ENCODE peak calls at places on chromosomes 12 and 14, in five cellular contexts. B is GM12878, Z is NT2/D1, U is H1, M is HepG2. F is an unnamed sample.

GRCh38 chr12:87995581-87996178 is 33.5 kb downstream of the C12orf50 start:
- DNase-seq in U (peak; percentile 41), M (peak; percentile 46), B (no peak), Z (peak; percentile 73), F (peak; percentile 63)

GRCh38 chr14:104694475-104694950 is 5.1 kb downstream of the INF2 start:
- DNase-seq in B (no peak), M (no peak), U (no peak), Z (no peak), F (no peak)

GRCh38 chr14:89198544-89199329 is 218.3 kb downstream of the FOXN3 start:
- DNase-seq in M (no peak), Z (no peak), U (no peak), B (no peak), F (no peak)

GRCh38 chr12:29102739-29103138 is 46.3 kb upstream of the FAR2 start:
- DNase-seq in B (no peak), U (no peak), Z (no peak), M (no peak), F (no peak)

GRCh38 chr12:126432780-126433179 is 1367.5 kb downstream of the AACS start:
- DNase-seq in U (no peak), B (no peak), M (no peak), Z (no peak), F (no peak)

GRCh38 chr12:57175428-57176138 is 28.2 kb upstream of the LRP1-AS start:
- DNase-seq in U (peak; percentile 50), B (no peak), Z (peak; percentile 46), M (peak; percentile 39), F (peak; percentile 89)

GRCh38 chr14:61662437-61663311 is 32.6 kb upstream of the HIF1A start:
- DNase-seq in B (peak; percentile 100), Z (no peak), U (no peak), M (peak; percentile 59), F (no peak)

GRCh38 chr14:72613196-72613974 is 280.5 kb downstream of the DPF3 start:
- DNase-seq in U (no peak), B (no peak), Z (no peak), M (no peak), F (no peak)

GRCh38 chr12:78062781-78063180 is 232.1 kb downstream of the NAV3 start:
- DNase-seq in B (no peak), Z (no peak), U (no peak), M (peak; percentile 2), F (no peak)

GRCh38 chr12:88235183-88235833 is 93.2 kb downstream of the TMTC3 start:
- DNase-seq in M (no peak), B (peak; percentile 31), U (no peak), Z (no peak), F (no peak)

GRCh38 chr12:49622501-49623141 is 740 bp upstream of the PRPF40B start:
- DNase-seq in Z (no peak), M (no peak), U (no peak), B (peak; percentile 55), F (peak; percentile 34)

GRCh38 chr12:18595406-18595805 is 142.4 kb downstream of the PLCZ1 start:
- DNase-seq in B (no peak), Z (peak; percentile 33), U (peak; percentile 5), M (no peak), F (no peak)

GRCh38 chr14:52553002-52553670 is 500 bp downstream of the GPR137C start:
- DNase-seq in U (no peak), Z (no peak), B (no peak), M (no peak), F (peak; percentile 44)

GRCh38 chr14:99816217-99816616 is 23.0 kb downstream of the EML1 start:
- DNase-seq in B (no peak), M (no peak), U (no peak), Z (no peak), F (no peak)

GRCh38 chr12:92615703-92616102 is 87.1 kb upstream of the PLEKHG7 start:
- DNase-seq in Z (no peak), U (no peak), M (no peak), B (no peak), F (no peak)

GRCh38 chr12:104748790-104749189 is 209.3 kb downstream of the SLC41A2 start:
- DNase-seq in M (no peak), B (no peak), U (no peak), Z (no peak), F (no peak)

GRCh38 chr12:42612258-42612608 is 22.7 kb upstream of the PRICKLE1 start:
- DNase-seq in U (no peak), B (no peak), Z (no peak), M (no peak), F (no peak)

GRCh38 chr12:48659863-48660262 is 22.2 kb downstream of the KANSL2 start:
- DNase-seq in B (no peak), U (no peak), Z (no peak), M (no peak), F (no peak)

GRCh38 chr12:47885012-47885501 is 19.7 kb downstream of the VDR start:
- DNase-seq in Z (no peak), B (peak; percentile 71), U (no peak), M (no peak), F (no peak)

GRCh38 chr14:32259368-32260013 is 56.4 kb upstream of the RNU6-8 start:
- DNase-seq in U (no peak), Z (no peak), M (peak; percentile 77), B (peak; percentile 66), F (no peak)

GRCh38 chr12:111636209-111636928 is 37.3 kb upstream of the ATXN2 start:
- DNase-seq in Z (peak; percentile 63), B (no peak), M (peak; percentile 56), U (peak; percentile 13), F (no peak)

GRCh38 chr12:27572486-27573255 is 48.7 kb downstream of the PPFIBP1 start:
- DNase-seq in Z (no peak), B (no peak), M (no peak), U (no peak), F (no peak)

GRCh38 chr14:93331375-93332031 is 1.3 kb downstream of the BTBD7 start:
- DNase-seq in U (no peak), B (no peak), M (no peak), Z (no peak), F (no peak)

GRCh38 chr12:66131067-66131688 is 628 bp upstream of the LLPH start:
- DNase-seq in U (no peak), Z (no peak), M (no peak), B (no peak), F (no peak)

GRCh38 chr12:45219621-45220020 is 3.7 kb downstream of the ANO6 start:
- DNase-seq in B (no peak), Z (no peak), M (no peak), U (no peak), F (no peak)
- TF ChIP-seq SUZ12 in B (no peak), Z (no peak), M (no peak), U (no peak), F (no peak)

DNA sequence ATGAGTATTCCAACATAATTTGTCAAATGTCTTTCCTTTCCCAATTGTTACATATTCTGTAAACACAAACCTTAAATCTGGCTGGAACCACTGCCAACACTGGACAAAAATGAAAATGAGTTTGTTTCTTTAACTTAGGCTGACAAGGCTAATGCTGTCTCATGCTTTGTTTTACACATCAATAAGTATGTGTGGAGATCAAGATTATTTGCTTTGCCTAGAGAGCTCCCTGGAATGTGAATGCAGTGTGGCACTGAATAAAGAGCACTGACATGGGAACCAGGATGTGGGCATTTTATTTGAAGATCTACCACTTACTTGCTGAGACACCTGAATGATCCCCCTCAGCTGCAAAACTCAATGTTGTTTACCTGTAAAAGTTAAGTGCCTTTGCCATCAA is 61.7 kb downstream of the RALGAPA1 start:
- DNase-seq in U (no peak), B (no peak), Z (no peak), M (peak; percentile 23), F (no peak)
- TF ChIP-seq SUZ12 in U (no peak), B (no peak), Z (no peak), M (no peak), F (no peak)

GRCh38 chr12:32493282-32493681 is 93.9 kb downstream of the FGD4 start:
- DNase-seq in M (no peak), U (no peak), Z (no peak), B (no peak), F (no peak)

GRCh38 chr12:32490801-32491200 is 91.4 kb downstream of the FGD4 start:
- DNase-seq in U (no peak), M (no peak), B (no peak), Z (no peak), F (no peak)

GRCh38 chr12:32497864-32498263 is 98.5 kb downstream of the FGD4 start:
- DNase-seq in Z (no peak), U (no peak), M (no peak), B (no peak), F (no peak)

GRCh38 chr12:32496946-32497345 is 97.6 kb downstream of the FGD4 start:
- DNase-seq in M (no peak), Z (no peak), U (no peak), B (no peak), F (no peak)

GRCh38 chr12:32494676-32495075 is 95.3 kb downstream of the FGD4 start:
- DNase-seq in B (no peak), Z (no peak), U (no peak), M (no peak), F (no peak)
- TF ChIP-seq SUZ12 in B (no peak), Z (no peak), U (no peak), M (no peak), F (no peak)

GRCh38 chr12:121793501-121793835 is at the start of gene RHOF:
- DNase-seq in Z (no peak), M (no peak), U (no peak), B (no peak), F (peak; percentile 63)

GRCh38 chr12:121792607-121793500 is 634 bp downstream of the RHOF start:
- DNase-seq in M (peak; percentile 62), Z (no peak), U (no peak), B (no peak), F (no peak)

GRCh38 chr12:121793836-121794531 is 496 bp upstream of the RHOF start:
- DNase-seq in U (peak; percentile 87), Z (peak; percentile 91), B (peak; percentile 82), M (peak; percentile 75), F (peak; percentile 84)

GRCh38 chr12:121789800-121790748 is 3.4 kb downstream of the RHOF start:
- DNase-seq in Z (no peak), M (no peak), U (no peak), B (peak; percentile 70), F (no peak)

GRCh38 chr12:121791671-121792496 is 1.6 kb downstream of the RHOF start:
- DNase-seq in Z (no peak), U (no peak), B (no peak), M (peak; percentile 91), F (no peak)
- TF ChIP-seq SUZ12 in Z (no peak), U (no peak), B (no peak), M (no peak), F (no peak)

DNA sequence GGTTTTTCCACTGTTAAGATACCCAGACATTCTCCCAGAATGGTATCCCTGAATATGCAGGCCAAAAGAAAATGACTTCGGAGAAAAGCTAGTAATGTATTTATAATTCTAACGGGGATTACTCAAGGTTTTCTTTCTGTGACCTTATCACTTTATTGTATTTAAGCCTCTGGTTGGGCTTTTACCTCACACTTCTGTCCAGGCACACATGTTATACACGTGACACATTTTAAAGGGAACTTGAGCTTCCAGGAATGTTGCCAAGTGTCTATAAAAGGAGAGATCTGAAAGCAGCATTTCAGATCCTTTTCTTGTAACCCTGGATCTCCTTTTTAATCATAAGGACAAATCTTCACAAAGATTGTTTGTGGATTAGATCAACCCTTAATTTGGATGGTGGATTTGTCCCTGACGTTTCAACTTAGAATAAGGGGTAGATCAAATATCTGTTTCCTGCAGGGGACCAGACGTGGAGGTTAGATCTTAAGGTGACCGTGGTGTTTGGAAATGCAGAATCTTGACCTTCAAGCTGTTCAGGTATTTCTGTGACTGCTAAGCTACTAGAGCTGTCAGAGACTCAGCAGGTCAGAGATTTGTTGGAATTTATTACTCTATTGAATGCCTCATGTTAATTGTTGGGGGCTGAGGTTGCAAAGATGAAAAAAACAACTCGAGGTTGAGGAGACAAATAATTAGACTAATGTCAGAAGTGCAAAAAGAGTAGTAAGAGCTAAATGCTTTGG is 1.5 kb downstream of the CIPC start:
- DNase-seq in Z (no peak), M (no peak), U (no peak), B (no peak), F (peak; percentile 34)
- TF ChIP-seq SUZ12 in Z (no peak), M (no peak), U (no peak), B (no peak), F (no peak)